ENCODE peak calls at places on chromosomes 3 and 15, in eight cellular contexts. One of them, this sample, is unnamed.

GRCh38 chr3:30502051-30502741 is 104.2 kb upstream of the TGFBR2 start:
- DNase-seq in upper lobe of right lung: no peak
- DNase-seq in left ventricle myocardium inferior: no peak
- DNase-seq in cardiac muscle cell: no peak
- DNase-seq in psoas muscle: no peak
- DNase-seq in AG09309: no peak
- DNase-seq in ascending aorta: no peak
- DNase-seq in natural killer cell: no peak
- DNase-seq in this sample: no peak

GRCh38 chr3:172647823-172648222 is 63.0 kb downstream of the NCEH1 start:
- DNase-seq in upper lobe of right lung: no peak
- DNase-seq in ascending aorta: no peak
- DNase-seq in psoas muscle: no peak
- DNase-seq in natural killer cell: no peak
- DNase-seq in cardiac muscle cell: no peak
- DNase-seq in AG09309: no peak
- DNase-seq in left ventricle myocardium inferior: no peak
- DNase-seq in this sample: no peak

GRCh38 chr3:57019057-57019456 is 41.4 kb upstream of the SPATA12 start:
- DNase-seq in cardiac muscle cell: no peak
- DNase-seq in left ventricle myocardium inferior: no peak
- DNase-seq in upper lobe of right lung: no peak
- DNase-seq in ascending aorta: no peak
- DNase-seq in natural killer cell: no peak
- DNase-seq in AG09309: no peak
- DNase-seq in psoas muscle: no peak
- DNase-seq in this sample: no peak

GRCh38 chr3:110077093-110077492 is 739.7 kb upstream of the DPPA4 start:
- DNase-seq in upper lobe of right lung: no peak
- DNase-seq in natural killer cell: no peak
- DNase-seq in cardiac muscle cell: no peak
- DNase-seq in left ventricle myocardium inferior: no peak
- DNase-seq in ascending aorta: no peak
- DNase-seq in psoas muscle: no peak
- DNase-seq in AG09309: no peak
- DNase-seq in this sample: no peak

GRCh38 chr3:124563376-124563775 is 166.9 kb upstream of the UMPS start:
- DNase-seq in psoas muscle: no peak
- DNase-seq in left ventricle myocardium inferior: no peak
- DNase-seq in ascending aorta: no peak
- DNase-seq in AG09309: no peak
- DNase-seq in cardiac muscle cell: no peak
- DNase-seq in natural killer cell: no peak
- DNase-seq in upper lobe of right lung: no peak
- DNase-seq in this sample: no peak

GRCh38 chr3:100650651-100651611 is 41.5 kb downstream of the ADGRG7 start:
- DNase-seq in AG09309: peak
- DNase-seq in natural killer cell: no peak
- DNase-seq in left ventricle myocardium inferior: no peak
- DNase-seq in cardiac muscle cell: no peak
- DNase-seq in psoas muscle: no peak
- DNase-seq in ascending aorta: no peak
- DNase-seq in upper lobe of right lung: no peak
- DNase-seq in this sample: no peak

GRCh38 chr3:101823525-101823924 is 25.8 kb upstream of the NFKBIZ start:
- DNase-seq in natural killer cell: no peak
- DNase-seq in ascending aorta: no peak
- DNase-seq in cardiac muscle cell: no peak
- DNase-seq in left ventricle myocardium inferior: no peak
- DNase-seq in psoas muscle: no peak
- DNase-seq in upper lobe of right lung: no peak
- DNase-seq in AG09309: no peak
- DNase-seq in this sample: no peak

GRCh38 chr3:69300296-69300695 is 85.6 kb downstream of the FRMD4B start:
- DNase-seq in AG09309: no peak
- DNase-seq in natural killer cell: no peak
- DNase-seq in ascending aorta: peak
- DNase-seq in left ventricle myocardium inferior: no peak
- DNase-seq in upper lobe of right lung: no peak
- DNase-seq in psoas muscle: no peak
- DNase-seq in cardiac muscle cell: peak
- DNase-seq in this sample: no peak

GRCh38 chr3:116000315-116000714 is 377.0 kb downstream of the GAP43 start:
- DNase-seq in left ventricle myocardium inferior: no peak
- DNase-seq in psoas muscle: no peak
- DNase-seq in AG09309: peak
- DNase-seq in upper lobe of right lung: no peak
- DNase-seq in ascending aorta: no peak
- DNase-seq in natural killer cell: no peak
- DNase-seq in cardiac muscle cell: no peak
- DNase-seq in this sample: no peak

GRCh38 chr15:99106417-99107220 is 1.7 kb downstream of the SYNM start:
- DNase-seq in left ventricle myocardium inferior: peak
- DNase-seq in cardiac muscle cell: no peak
- DNase-seq in natural killer cell: no peak
- DNase-seq in upper lobe of right lung: no peak
- DNase-seq in AG09309: no peak
- DNase-seq in psoas muscle: no peak
- DNase-seq in ascending aorta: no peak
- DNase-seq in this sample: no peak

GRCh38 chr15:31276596-31277298 is 49.9 kb upstream of the KLF13 start:
- DNase-seq in cardiac muscle cell: no peak
- DNase-seq in upper lobe of right lung: no peak
- DNase-seq in ascending aorta: no peak
- DNase-seq in natural killer cell: peak
- DNase-seq in psoas muscle: no peak
- DNase-seq in AG09309: no peak
- DNase-seq in left ventricle myocardium inferior: no peak
- DNase-seq in this sample: peak

GRCh38 chr3:118729546-118729945 is 305.1 kb downstream of the IGSF11 start:
- DNase-seq in AG09309: no peak
- DNase-seq in psoas muscle: no peak
- DNase-seq in cardiac muscle cell: no peak
- DNase-seq in left ventricle myocardium inferior: no peak
- DNase-seq in upper lobe of right lung: no peak
- DNase-seq in ascending aorta: no peak
- DNase-seq in natural killer cell: no peak
- DNase-seq in this sample: no peak

GRCh38 chr15:41334293-41335120 is 1.8 kb downstream of the NUSAP1 start:
- DNase-seq in psoas muscle: no peak
- DNase-seq in natural killer cell: no peak
- DNase-seq in upper lobe of right lung: no peak
- DNase-seq in AG09309: no peak
- DNase-seq in ascending aorta: no peak
- DNase-seq in cardiac muscle cell: no peak
- DNase-seq in left ventricle myocardium inferior: no peak
- DNase-seq in this sample: no peak

GRCh38 chr3:173823911-173824460 is 426.4 kb downstream of the NLGN1 start:
- DNase-seq in cardiac muscle cell: no peak
- DNase-seq in left ventricle myocardium inferior: no peak
- DNase-seq in AG09309: no peak
- DNase-seq in psoas muscle: no peak
- DNase-seq in ascending aorta: no peak
- DNase-seq in natural killer cell: no peak
- DNase-seq in upper lobe of right lung: no peak
- DNase-seq in this sample: no peak

GRCh38 chr3:197906850-197907187 is 43.2 kb upstream of the RPL35A start:
- DNase-seq in left ventricle myocardium inferior: no peak
- DNase-seq in ascending aorta: no peak
- DNase-seq in cardiac muscle cell: no peak
- DNase-seq in psoas muscle: no peak
- DNase-seq in natural killer cell: no peak
- DNase-seq in AG09309: no peak
- DNase-seq in upper lobe of right lung: no peak
- DNase-seq in this sample: no peak

GRCh38 chr3:161108840-161109239 is 3.7 kb upstream of the B3GALNT1 start:
- DNase-seq in ascending aorta: no peak
- DNase-seq in AG09309: no peak
- DNase-seq in cardiac muscle cell: no peak
- DNase-seq in psoas muscle: no peak
- DNase-seq in left ventricle myocardium inferior: no peak
- DNase-seq in upper lobe of right lung: no peak
- DNase-seq in natural killer cell: no peak
- DNase-seq in this sample: no peak

DNA sequence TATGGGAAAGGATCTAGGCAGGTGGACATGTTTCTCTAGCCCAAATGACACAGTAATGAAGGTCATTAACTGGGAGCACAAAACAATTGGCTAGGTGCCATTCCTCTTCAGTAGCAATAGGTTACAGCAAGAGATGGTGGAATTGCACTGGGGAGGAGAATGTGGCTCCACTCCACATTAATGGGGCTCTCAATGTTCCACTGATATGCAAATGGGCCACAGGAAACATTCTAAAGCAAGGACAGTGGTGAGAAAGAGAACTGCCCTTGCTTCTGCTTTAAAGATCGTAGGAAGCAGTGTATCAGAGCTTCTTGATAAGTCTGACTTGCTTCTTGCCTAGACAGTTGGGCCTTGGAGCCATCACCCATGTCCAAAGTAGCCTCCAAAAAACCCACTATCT is 271.4 kb upstream of the PPP2R3A start:
- DNase-seq in left ventricle myocardium inferior: no peak
- DNase-seq in ascending aorta: no peak
- DNase-seq in psoas muscle: no peak
- DNase-seq in AG09309: no peak
- DNase-seq in cardiac muscle cell: peak
- DNase-seq in natural killer cell: no peak
- DNase-seq in upper lobe of right lung: no peak
- DNase-seq in this sample: no peak
- TF ChIP-seq CTCF in left ventricle myocardium inferior: no peak
- TF ChIP-seq CTCF in ascending aorta: no peak
- TF ChIP-seq CTCF in psoas muscle: no peak
- TF ChIP-seq CTCF in AG09309: no peak
- TF ChIP-seq CTCF in cardiac muscle cell: no peak
- TF ChIP-seq CTCF in natural killer cell: no peak
- TF ChIP-seq CTCF in upper lobe of right lung: no peak
- TF ChIP-seq CTCF in this sample: no peak

GRCh38 chr15:50137893-50138292 is 18.9 kb upstream of the ATP8B4 start:
- DNase-seq in left ventricle myocardium inferior: no peak
- DNase-seq in psoas muscle: no peak
- DNase-seq in AG09309: no peak
- DNase-seq in natural killer cell: no peak
- DNase-seq in ascending aorta: no peak
- DNase-seq in cardiac muscle cell: no peak
- DNase-seq in upper lobe of right lung: no peak
- DNase-seq in this sample: no peak
- TF ChIP-seq CTCF in left ventricle myocardium inferior: no peak
- TF ChIP-seq CTCF in psoas muscle: no peak
- TF ChIP-seq CTCF in AG09309: peak
- TF ChIP-seq CTCF in natural killer cell: no peak
- TF ChIP-seq CTCF in ascending aorta: no peak
- TF ChIP-seq CTCF in cardiac muscle cell: no peak
- TF ChIP-seq CTCF in upper lobe of right lung: no peak
- TF ChIP-seq CTCF in this sample: no peak

GRCh38 chr15:89097313-89097712 is 9.1 kb downstream of the ABHD2 start:
- DNase-seq in cardiac muscle cell: no peak
- DNase-seq in left ventricle myocardium inferior: no peak
- DNase-seq in psoas muscle: no peak
- DNase-seq in natural killer cell: no peak
- DNase-seq in AG09309: no peak
- DNase-seq in upper lobe of right lung: no peak
- DNase-seq in ascending aorta: no peak
- DNase-seq in this sample: no peak

GRCh38 chr15:89096664-89097063 is 8.4 kb downstream of the ABHD2 start:
- DNase-seq in upper lobe of right lung: no peak
- DNase-seq in ascending aorta: no peak
- DNase-seq in left ventricle myocardium inferior: no peak
- DNase-seq in psoas muscle: no peak
- DNase-seq in AG09309: no peak
- DNase-seq in natural killer cell: no peak
- DNase-seq in cardiac muscle cell: no peak
- DNase-seq in this sample: no peak

GRCh38 chr15:89093509-89093908 is 5.3 kb downstream of the ABHD2 start:
- DNase-seq in upper lobe of right lung: no peak
- DNase-seq in left ventricle myocardium inferior: no peak
- DNase-seq in natural killer cell: no peak
- DNase-seq in ascending aorta: no peak
- DNase-seq in AG09309: no peak
- DNase-seq in cardiac muscle cell: no peak
- DNase-seq in psoas muscle: no peak
- DNase-seq in this sample: no peak

GRCh38 chr15:89095556-89095955 is 7.3 kb downstream of the ABHD2 start:
- DNase-seq in ascending aorta: no peak
- DNase-seq in natural killer cell: no peak
- DNase-seq in cardiac muscle cell: no peak
- DNase-seq in AG09309: no peak
- DNase-seq in psoas muscle: no peak
- DNase-seq in upper lobe of right lung: no peak
- DNase-seq in left ventricle myocardium inferior: no peak
- DNase-seq in this sample: no peak

DNA sequence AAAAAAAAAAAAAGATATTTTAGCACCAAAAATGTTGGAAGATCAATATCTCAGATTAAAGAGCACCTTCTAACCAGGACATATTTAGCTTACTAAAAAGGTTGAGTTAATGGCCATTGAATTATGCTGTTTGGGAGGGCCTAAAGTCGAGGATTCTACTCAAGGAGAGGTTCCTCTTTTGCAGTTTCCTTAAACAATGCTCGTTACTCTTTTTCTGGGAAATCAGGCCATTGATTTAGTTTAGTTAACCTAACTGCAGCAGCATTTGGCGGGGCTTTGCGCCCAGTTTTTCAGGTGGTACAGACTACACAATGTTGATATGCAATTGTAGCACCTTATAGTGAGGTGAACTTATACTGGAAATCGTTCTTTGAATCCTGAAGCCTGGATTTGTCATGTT is 6.8 kb downstream of the ABHD2 start:
- DNase-seq in cardiac muscle cell: no peak
- DNase-seq in natural killer cell: no peak
- DNase-seq in AG09309: no peak
- DNase-seq in psoas muscle: no peak
- DNase-seq in left ventricle myocardium inferior: no peak
- DNase-seq in ascending aorta: no peak
- DNase-seq in upper lobe of right lung: no peak
- DNase-seq in this sample: no peak
- TF ChIP-seq CTCF in cardiac muscle cell: no peak
- TF ChIP-seq CTCF in natural killer cell: no peak
- TF ChIP-seq CTCF in AG09309: no peak
- TF ChIP-seq CTCF in psoas muscle: no peak
- TF ChIP-seq CTCF in left ventricle myocardium inferior: no peak
- TF ChIP-seq CTCF in ascending aorta: no peak
- TF ChIP-seq CTCF in upper lobe of right lung: no peak
- TF ChIP-seq CTCF in this sample: no peak

DNA sequence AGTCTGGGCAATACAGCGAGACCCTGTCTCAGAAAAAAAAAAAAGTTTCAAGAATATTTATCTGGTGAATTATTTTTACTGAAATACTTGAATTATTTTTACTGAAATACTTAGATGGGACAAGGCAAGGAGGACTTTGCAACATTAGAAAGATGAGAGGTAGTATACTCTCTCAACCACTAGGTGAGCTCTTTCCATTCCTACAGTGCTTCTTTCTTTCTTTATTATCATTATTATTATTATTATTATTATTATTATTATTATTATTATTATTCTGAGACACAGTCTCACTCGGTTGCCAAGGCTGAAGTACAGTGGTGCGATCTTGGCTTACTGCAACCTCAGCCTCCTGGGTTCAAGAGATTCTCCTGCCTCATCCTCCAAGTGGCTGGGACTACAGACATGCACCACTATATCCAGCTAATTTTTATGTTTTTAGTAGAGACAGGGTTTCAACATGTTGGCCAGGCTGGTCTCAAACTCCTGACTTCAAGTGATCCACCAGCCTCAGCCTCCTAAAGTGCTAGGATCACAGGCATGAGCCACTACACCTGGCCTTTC is 468.8 kb downstream of the MAGI1 start:
- DNase-seq in natural killer cell: no peak
- DNase-seq in left ventricle myocardium inferior: no peak
- DNase-seq in cardiac muscle cell: no peak
- DNase-seq in upper lobe of right lung: no peak
- DNase-seq in ascending aorta: no peak
- DNase-seq in AG09309: no peak
- DNase-seq in psoas muscle: no peak
- DNase-seq in this sample: no peak
- TF ChIP-seq CTCF in natural killer cell: no peak
- TF ChIP-seq CTCF in left ventricle myocardium inferior: peak
- TF ChIP-seq CTCF in cardiac muscle cell: peak
- TF ChIP-seq CTCF in upper lobe of right lung: peak
- TF ChIP-seq CTCF in ascending aorta: no peak
- TF ChIP-seq CTCF in AG09309: no peak
- TF ChIP-seq CTCF in psoas muscle: no peak
- TF ChIP-seq CTCF in this sample: no peak

This sample was measured in omental fat pad.